ENCODE peak calls at places on chromosomes 2 and 18, in four cellular contexts. C is NB4, S is A549, F is K562. A is an unnamed sample.

GRCh38 chr2:231321556-231322334 is 73.8 kb upstream of the B3GNT7 start:
- DNase-seq in S (no peak), C (peak), F (no peak), A (no peak)

GRCh38 chr2:169091761-169092523 is 22.6 kb downstream of the DHRS9 start:
- DNase-seq in F (no peak), C (no peak), S (peak), A (no peak)

GRCh38 chr2:74206180-74206688 is 7.8 kb downstream of the MTHFD2 start:
- DNase-seq in S (no peak), F (peak), C (peak), A (peak)

GRCh38 chr2:217793566-217794132 is 209.1 kb downstream of the TNS1 start:
- DNase-seq in C (no peak), F (no peak), S (no peak), A (no peak)

GRCh38 chr18:23563377-23564043 is 22.8 kb downstream of the NPC1 start:
- DNase-seq in F (no peak), C (no peak), S (no peak), A (no peak)

GRCh38 chr2:17171446-17172049 is 346.7 kb downstream of the RAD51AP2 start:
- DNase-seq in S (peak), F (peak), C (peak), A (no peak)

GRCh38 chr18:435940-436339 is 64.6 kb downstream of the COLEC12 start:
- DNase-seq in F (no peak), S (no peak), C (no peak), A (no peak)

GRCh38 chr2:101340141-101340541 is 31.6 kb upstream of the RNF149 start:
- DNase-seq in F (no peak), S (peak), C (no peak), A (no peak)

GRCh38 chr2:173963323-173963816 is 1.8 kb downstream of the SP3 start:
- DNase-seq in S (peak), C (peak), F (peak), A (peak)

GRCh38 chr2:207166349-207167128 is 791 bp upstream of the KLF7 start:
- DNase-seq in S (peak), C (peak), F (peak), A (peak)

GRCh38 chr2:66301073-66301766 is 133.7 kb upstream of the MEIS1 start:
- DNase-seq in F (no peak), S (no peak), C (no peak), A (no peak)

GRCh38 chr18:80232030-80232429 is 15.3 kb downstream of the PARD6G start:
- DNase-seq in S (no peak), F (no peak), C (no peak), A (no peak)

GRCh38 chr2:210954508-210954907 is 398.1 kb downstream of the CPS1 start:
- DNase-seq in S (no peak), C (no peak), F (no peak), A (no peak)

GRCh38 chr2:17752281-17752680 is 1.3 kb downstream of the SMC6 start:
- DNase-seq in S (no peak), F (no peak), C (no peak), A (peak)

GRCh38 chr18:51196811-51197660 is 445 bp downstream of the MEX3C start:
- DNase-seq in C (peak), S (peak), F (peak), A (peak)

GRCh38 chr2:3868426-3868825 is 165.1 kb downstream of the DCDC2C start:
- DNase-seq in S (no peak), F (no peak), C (no peak), A (no peak)

GRCh38 chr2:137535897-137536296 is 428.4 kb upstream of the HNMT start:
- DNase-seq in C (no peak), F (no peak), S (no peak), A (no peak)

GRCh38 chr2:75100011-75100680 is 99.2 kb downstream of the TACR1 start:
- DNase-seq in S (peak), C (no peak), F (no peak), A (no peak)

GRCh38 chr2:197281421-197281820 is 29.2 kb downstream of the ANKRD44 start:
- DNase-seq in C (peak), S (no peak), F (no peak), A (no peak)

GRCh38 chr2:197285361-197285760 is 25.2 kb downstream of the ANKRD44 start:
- DNase-seq in C (peak), F (no peak), S (no peak), A (no peak)

GRCh38 chr2:197292614-197293013 is 18.0 kb downstream of the ANKRD44 start:
- DNase-seq in C (no peak), F (no peak), S (no peak), A (no peak)

GRCh38 chr2:197286805-197287595 is 23.6 kb downstream of the ANKRD44 start:
- DNase-seq in F (no peak), C (peak), S (peak), A (no peak)
- TF ChIP-seq MYC in F (no peak), C (no peak), S (no peak), A (no peak)

GRCh38 chr2:144519597-144519933 is 354 bp downstream of the ZEB2 start:
- DNase-seq in F (no peak), S (no peak), C (no peak), A (no peak)

GRCh38 chr2:144520718-144521487 is 984 bp upstream of the ZEB2 start:
- DNase-seq in F (peak), S (no peak), C (no peak), A (peak)

GRCh38 chr2:144521702-144522101 is 1.8 kb upstream of the ZEB2 start:
- DNase-seq in F (peak), C (peak), S (no peak), A (no peak)

GRCh38 chr2:144518744-144519596 is 949 bp downstream of the ZEB2 start:
- DNase-seq in C (peak), F (peak), S (no peak), A (peak)

GRCh38 chr2:144519934-144520717 is at the start of gene ZEB2:
- DNase-seq in C (peak), F (peak), S (peak), A (peak)
- TF ChIP-seq MYC in C (peak), F (no peak), S (no peak), A (no peak)

GRCh38 chr18:50113726-50114125 is 81.2 kb downstream of the MYO5B start:
- DNase-seq in C (no peak), S (no peak), F (no peak), A (no peak)

GRCh38 chr18:50114448-50114847 is 80.5 kb downstream of the MYO5B start:
- DNase-seq in C (no peak), S (no peak), F (no peak), A (no peak)

GRCh38 chr18:50107468-50107867 is 87.5 kb downstream of the MYO5B start:
- DNase-seq in S (no peak), C (no peak), F (no peak), A (no peak)

GRCh38 chr18:50115095-50115494 is 79.9 kb downstream of the MYO5B start:
- DNase-seq in S (no peak), F (no peak), C (peak), A (no peak)

DNA sequence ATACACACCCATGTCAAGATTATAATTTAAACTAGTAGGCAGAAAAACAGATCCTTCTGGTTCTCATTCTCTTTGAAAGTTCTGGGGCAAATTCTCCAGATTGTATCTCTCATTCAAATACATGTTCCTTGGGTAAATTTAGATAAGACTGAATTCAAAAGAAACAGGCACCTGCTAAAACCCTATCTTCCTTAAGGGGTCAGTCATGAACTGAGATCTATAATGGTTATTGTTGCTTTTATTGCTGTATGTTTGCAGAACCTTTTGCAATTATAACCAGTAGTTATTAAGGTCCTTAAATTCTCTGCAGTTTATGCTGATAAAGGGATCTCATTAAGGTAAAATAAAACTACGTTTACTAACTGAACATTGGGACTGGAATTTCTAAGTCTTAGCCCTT is 83.5 kb downstream of the MYO5B start:
- DNase-seq in C (no peak), F (no peak), S (no peak), A (no peak)
- TF ChIP-seq MYC in C (no peak), F (no peak), S (no peak), A (no peak)

GRCh38 chr2:119289093-119289492 is 65.5 kb downstream of the STEAP3 start:
- DNase-seq in S (no peak), C (no peak), F (no peak), A (no peak)
- TF ChIP-seq MYC in S (no peak), C (no peak), F (no peak), A (no peak)

GRCh38 chr2:148987286-148987685 is 51.2 kb upstream of the LYPD6B start:
- DNase-seq in C (peak), F (no peak), S (no peak), A (no peak)

GRCh38 chr2:148989882-148990493 is 48.5 kb upstream of the LYPD6B start:
- DNase-seq in F (peak), S (peak), C (peak), A (peak)

GRCh38 chr2:148984449-148984848 is 54.0 kb upstream of the LYPD6B start:
- DNase-seq in S (no peak), C (no peak), F (no peak), A (no peak)

GRCh38 chr2:148990968-148991367 is 47.5 kb upstream of the LYPD6B start:
- DNase-seq in C (no peak), S (no peak), F (no peak), A (no peak)

GRCh38 chr2:148988337-148988736 is 50.2 kb upstream of the LYPD6B start:
- DNase-seq in S (no peak), F (no peak), C (no peak), A (no peak)
- TF ChIP-seq MYC in S (no peak), F (no peak), C (no peak), A (no peak)

DNA sequence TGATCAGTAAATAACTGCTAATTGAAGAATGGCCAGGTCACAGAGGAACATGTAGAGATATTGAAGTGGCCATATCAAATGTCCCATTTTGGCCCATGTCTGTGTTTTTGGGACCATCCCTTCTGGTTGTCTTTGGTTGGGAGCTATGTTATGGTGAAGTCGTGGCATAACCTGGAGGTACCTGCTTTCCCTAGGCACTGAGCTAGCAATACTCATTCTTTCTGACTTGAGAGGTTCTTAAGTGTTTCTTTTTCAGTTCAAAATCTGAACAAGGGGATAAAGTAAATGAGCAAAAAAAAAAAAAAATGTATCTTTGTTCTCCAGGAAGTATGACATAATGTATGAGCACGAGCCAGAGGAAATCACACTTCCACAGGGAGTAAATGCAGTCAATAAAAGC is 125.2 kb downstream of the SPHKAP start:
- DNase-seq in C (no peak), F (no peak), S (no peak), A (no peak)
- TF ChIP-seq MYC in C (no peak), F (no peak), S (no peak), A (no peak)

GRCh38 chr2:175476374-175476773 is 294.9 kb upstream of the ATP5MC3 start:
- DNase-seq in F (no peak), C (peak), S (no peak), A (no peak)
- TF ChIP-seq MYC in F (no peak), C (no peak), S (no peak), A (no peak)

DNA sequence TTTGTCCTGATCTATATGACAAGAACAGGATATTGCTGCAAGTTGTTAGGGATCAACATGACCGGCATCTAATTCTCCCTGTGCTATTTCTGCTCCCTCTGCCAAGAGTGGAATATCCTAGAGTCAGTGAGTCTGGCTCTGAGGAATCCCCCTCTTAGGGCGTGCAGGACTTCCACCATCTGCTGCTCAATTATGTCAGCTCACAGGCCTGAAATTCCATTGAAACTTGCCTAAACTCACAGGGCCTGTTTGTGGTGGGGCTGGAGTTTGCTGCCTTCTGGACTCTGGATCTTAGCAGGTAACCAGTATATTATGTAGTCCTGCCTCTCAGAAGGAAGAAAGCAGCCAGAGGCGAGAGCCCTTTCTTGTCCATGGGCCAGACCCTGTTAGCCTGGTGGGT is 323.0 kb downstream of the TSN start:
- DNase-seq in S (no peak), F (no peak), C (no peak), A (no peak)
- TF ChIP-seq MYC in S (no peak), F (no peak), C (no peak), A (no peak)

DNA sequence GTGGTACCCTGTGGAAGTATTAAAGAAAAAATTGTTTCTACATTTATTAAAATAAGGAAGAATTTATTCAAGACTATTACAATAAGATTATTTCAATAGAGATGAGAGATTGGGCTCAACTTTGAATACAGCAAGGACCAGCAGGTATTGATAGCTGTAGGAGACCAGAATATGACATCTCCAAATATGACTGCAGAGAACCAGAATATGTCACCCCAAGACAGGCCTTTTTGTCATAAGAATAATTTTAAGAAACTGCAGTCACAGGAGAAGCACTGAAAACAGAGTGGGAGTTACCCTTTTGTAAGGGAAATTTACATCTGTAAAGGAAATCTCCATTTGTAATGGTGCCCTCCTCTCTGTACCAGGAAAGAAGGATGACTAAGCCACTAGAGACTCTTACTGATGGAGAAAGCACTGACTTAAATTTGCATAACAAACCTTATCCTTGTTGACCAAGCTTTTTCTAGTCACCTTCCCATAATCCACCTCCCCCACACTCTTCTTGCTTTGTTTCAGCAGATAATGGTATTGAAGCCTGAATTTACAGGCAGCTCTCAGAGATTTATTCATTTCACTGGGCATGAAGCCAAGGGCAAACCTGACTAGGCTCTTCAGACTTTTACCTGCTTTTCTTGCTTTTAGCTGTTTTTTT is 145.1 kb upstream of the RMP24 start:
- DNase-seq in C (no peak), S (no peak), F (peak), A (no peak)
- TF ChIP-seq MYC in C (no peak), S (no peak), F (no peak), A (no peak)

DNA sequence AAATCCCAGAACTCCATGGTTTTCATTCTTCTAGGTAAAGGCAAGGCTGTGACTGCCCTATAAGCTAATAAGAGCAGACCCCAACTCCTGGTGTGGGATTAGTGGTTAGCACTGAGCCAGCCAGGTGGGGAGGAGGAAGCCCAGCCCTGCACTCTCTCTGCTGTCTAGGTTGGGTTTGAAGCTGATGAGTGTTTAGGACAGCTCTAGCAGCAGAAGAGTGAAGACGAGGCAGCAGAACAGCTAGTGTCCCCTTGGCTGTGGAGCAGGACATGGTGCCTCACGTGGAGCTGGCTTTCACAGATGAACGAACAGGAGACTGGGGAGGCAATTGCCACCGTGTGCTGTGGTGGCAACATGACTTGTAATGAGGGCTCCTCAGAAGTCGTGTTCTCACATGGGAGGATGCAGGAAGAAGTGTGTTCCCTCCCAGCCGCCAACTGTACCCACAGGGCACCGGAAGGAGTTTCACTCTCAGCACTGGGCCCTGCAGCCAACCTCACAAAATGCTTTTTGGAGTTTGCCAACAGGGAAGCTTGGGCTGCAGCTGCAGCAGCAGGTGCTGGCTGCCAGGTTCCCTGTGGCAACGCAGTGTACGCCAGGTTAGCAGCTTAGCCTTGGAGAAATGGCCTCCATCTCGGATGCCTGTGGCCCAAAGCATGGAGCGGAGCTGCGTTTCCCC is 328.1 kb downstream of the SETBP1 start:
- DNase-seq in S (no peak), F (no peak), C (no peak), A (no peak)
- TF ChIP-seq MYC in S (no peak), F (no peak), C (no peak), A (no peak)

A was measured in endothelial cell of umbilical vein.